ENCODE peak calls at places on chromosomes 5 and 9, in four cellular contexts. B is left lung, N is lower lobe of right lung, Z is upper lobe of right lung. V is an unnamed sample.
A peak's percentile ranks its signal among the peaks of the same experiment; 100 is the strongest.

GRCh38 chr5:87311400-87312279 is 44.0 kb downstream of the RASA1 start:
- DNase-seq in N (no peak), Z (no peak), B (no peak), V (no peak)

GRCh38 chr9:72952914-72953313 is at the start of gene ALDH1A1:
- DNase-seq in Z (no peak), N (no peak), B (no peak), V (no peak)

GRCh38 chr5:77847814-77848290 is 71.7 kb upstream of the TBCA start:
- DNase-seq in Z (no peak), N (no peak), B (no peak), V (no peak)

GRCh38 chr9:90029996-90030395 is 425.2 kb downstream of the GADD45G start:
- DNase-seq in B (no peak), Z (no peak), N (no peak), V (no peak)

GRCh38 chr9:106707291-106707690 is 155.7 kb upstream of the ZNF462 start:
- DNase-seq in Z (no peak), B (no peak), N (no peak), V (no peak)

GRCh38 chr5:9544056-9544455 is 1.8 kb downstream of the SEMA5A start:
- DNase-seq in B (no peak), Z (no peak), N (no peak), V (no peak)

GRCh38 chr5:1522601-1523479 is 920 bp downstream of the LPCAT1 start:
- DNase-seq in Z (peak; percentile 70), B (peak; percentile 89), N (peak; percentile 50), V (peak; percentile 47)

GRCh38 chr9:14441976-14442651 is 128.2 kb upstream of the NFIB start:
- DNase-seq in N (no peak), Z (no peak), B (no peak), V (no peak)

GRCh38 chr5:25544652-25545249 is 900.0 kb upstream of the CDH10 start:
- DNase-seq in B (no peak), Z (no peak), N (no peak), V (no peak)

GRCh38 chr5:160230686-160231527 is 1.6 kb downstream of the FABP6 start:
- DNase-seq in Z (peak; percentile 79), B (no peak), N (peak; percentile 70), V (peak; percentile 77)

GRCh38 chr5:5497132-5497748 is 74.8 kb downstream of the ICE1 start:
- DNase-seq in N (no peak), Z (peak; percentile 74), B (no peak), V (peak; percentile 30)

GRCh38 chr5:154115314-154115713 is 75.2 kb upstream of the GALNT10 start:
- DNase-seq in N (no peak), B (no peak), Z (no peak), V (no peak)

GRCh38 chr5:4191703-4192102 is 596.1 kb downstream of the IRX1 start:
- DNase-seq in Z (no peak), B (no peak), N (no peak), V (no peak)

GRCh38 chr5:32692066-32692746 is 18.9 kb upstream of the NPR3 start:
- DNase-seq in Z (no peak), B (no peak), N (no peak), V (no peak)

GRCh38 chr9:134619456-134619982 is 22.1 kb upstream of the COL5A1 start:
- DNase-seq in Z (peak; percentile 30), B (no peak), N (peak; percentile 29), V (peak; percentile 18)

GRCh38 chr9:79360387-79361347 is 211.1 kb upstream of the TLE4 start:
- DNase-seq in B (no peak), Z (no peak), N (no peak), V (no peak)

GRCh38 chr5:133992429-133993151 is 12.2 kb downstream of the VDAC1 start:
- DNase-seq in B (no peak), N (no peak), Z (no peak), V (no peak)

GRCh38 chr5:133993152-133993548 is 11.6 kb downstream of the VDAC1 start:
- DNase-seq in B (no peak), N (no peak), Z (no peak), V (no peak)

GRCh38 chr5:133993563-133993962 is 11.2 kb downstream of the VDAC1 start:
- DNase-seq in B (no peak), N (no peak), Z (no peak), V (no peak)

GRCh38 chr5:133990396-133990795 is 14.4 kb downstream of the VDAC1 start:
- DNase-seq in Z (no peak), N (no peak), B (no peak), V (no peak)

DNA sequence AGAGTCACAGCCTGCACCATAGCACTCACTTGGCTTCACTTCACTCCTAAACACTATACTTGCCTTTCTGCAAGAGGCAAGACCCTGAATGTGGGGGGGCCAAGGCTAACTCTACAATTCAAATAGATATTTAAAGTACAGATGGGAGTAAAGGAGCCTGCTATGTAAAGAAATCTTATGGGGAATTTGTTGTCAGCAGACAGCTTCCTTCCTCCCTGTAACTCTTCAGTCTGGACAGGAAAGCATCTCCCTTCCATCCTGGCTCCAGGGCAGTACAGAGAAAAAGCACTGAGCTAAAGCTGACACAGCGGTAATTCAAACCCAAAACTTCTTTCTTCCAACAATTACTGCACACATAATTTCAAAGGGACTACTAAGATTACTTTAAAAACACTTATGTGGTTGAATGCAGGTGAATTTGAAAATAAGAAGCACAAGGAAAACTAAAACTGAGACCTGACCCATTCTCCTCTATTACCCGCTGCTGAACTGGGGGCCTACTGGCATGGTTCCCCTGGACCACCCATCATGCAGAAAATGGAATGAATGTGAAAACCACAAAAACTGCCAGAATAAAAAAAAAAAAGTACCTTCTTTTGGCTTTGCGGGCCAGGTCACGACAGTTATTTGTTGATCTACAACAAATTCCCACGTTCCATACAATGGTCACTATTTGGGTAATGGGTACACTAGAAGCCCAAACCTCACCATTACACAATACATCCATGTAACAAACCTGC is 13.4 kb downstream of the VDAC1 start:
- DNase-seq in Z (no peak), B (no peak), N (no peak), V (no peak)
- H3K36me3 ChIP-seq in Z (peaks cover 58% of the 10 kb centered on the region), B (no peaks in the 10 kb centered on the region), N (peaks cover 50% of the 10 kb centered on the region), V (no peaks in the 10 kb centered on the region)

DNA sequence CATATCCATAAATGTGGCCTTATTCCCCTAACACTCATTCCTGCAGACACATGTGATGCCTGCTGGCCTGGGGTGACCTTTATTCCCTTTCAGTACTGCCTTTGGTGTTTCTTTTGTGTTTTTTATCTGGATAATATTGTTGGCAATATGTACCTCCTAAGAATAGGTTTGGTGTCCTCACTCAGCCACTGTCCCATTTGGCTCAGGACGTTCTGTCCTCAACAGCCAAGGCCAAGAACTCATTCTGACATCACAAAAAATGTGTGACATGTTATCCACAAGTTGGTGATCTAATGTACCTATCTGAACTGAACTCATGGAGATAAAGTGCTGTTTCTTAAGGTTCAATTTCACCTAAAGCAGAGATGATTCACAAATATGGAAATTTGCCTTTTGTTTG is 142.9 kb upstream of the GRAMD2B start:
- DNase-seq in Z (no peak), N (no peak), B (no peak), V (no peak)
- H3K27ac ChIP-seq in Z (no peak overlapping the region), N (no peak overlapping the region), B (no peak overlapping the region), V (no peak overlapping the region)

DNA sequence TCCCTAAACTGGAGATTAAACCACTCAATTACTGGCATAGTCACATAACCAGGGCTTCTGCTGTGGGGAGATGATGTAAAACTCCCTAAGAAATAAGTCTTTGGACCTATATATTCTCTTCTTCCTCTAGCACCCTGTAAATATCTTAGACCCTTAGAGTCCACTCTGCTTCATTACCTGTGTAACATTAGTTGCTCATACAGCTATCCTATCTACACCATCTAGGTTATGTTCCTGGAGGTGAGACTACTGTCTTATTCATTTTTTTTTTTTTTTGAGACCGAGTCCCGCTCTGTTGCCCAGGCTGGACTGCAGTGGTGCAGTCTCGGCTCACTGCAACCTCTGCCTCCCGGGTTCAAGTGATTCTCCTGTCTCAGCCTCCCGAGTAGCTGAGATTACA is 9.6 kb upstream of the TICAM2 start:
- DNase-seq in N (no peak), Z (no peak), B (no peak), V (no peak)
- H3K36me3 ChIP-seq in N (peaks cover 44% of the 10 kb centered on the region), Z (peaks cover 26% of the 10 kb centered on the region), B (no peaks in the 10 kb centered on the region), V (no peaks in the 10 kb centered on the region)

GRCh38 chr9:95826183-95826838 is 49.2 kb upstream of the ERCC6L2 start:
- DNase-seq in Z (no peak), B (no peak), N (no peak), V (no peak)

GRCh38 chr9:95834281-95834907 is 41.1 kb upstream of the ERCC6L2 start:
- DNase-seq in Z (no peak), B (no peak), N (no peak), V (no peak)

GRCh38 chr9:95833549-95834178 is 41.8 kb upstream of the ERCC6L2 start:
- DNase-seq in N (no peak), B (no peak), Z (no peak), V (no peak)

GRCh38 chr9:95831810-95832209 is 43.7 kb upstream of the ERCC6L2 start:
- DNase-seq in N (no peak), Z (no peak), B (no peak), V (no peak)

GRCh38 chr9:95830768-95831167 is 44.7 kb upstream of the ERCC6L2 start:
- DNase-seq in Z (no peak), B (no peak), N (no peak), V (no peak)
- H3K27ac ChIP-seq in Z (no peak overlapping the region), B (no peak overlapping the region), N (no peak overlapping the region), V (no peak overlapping the region)

DNA sequence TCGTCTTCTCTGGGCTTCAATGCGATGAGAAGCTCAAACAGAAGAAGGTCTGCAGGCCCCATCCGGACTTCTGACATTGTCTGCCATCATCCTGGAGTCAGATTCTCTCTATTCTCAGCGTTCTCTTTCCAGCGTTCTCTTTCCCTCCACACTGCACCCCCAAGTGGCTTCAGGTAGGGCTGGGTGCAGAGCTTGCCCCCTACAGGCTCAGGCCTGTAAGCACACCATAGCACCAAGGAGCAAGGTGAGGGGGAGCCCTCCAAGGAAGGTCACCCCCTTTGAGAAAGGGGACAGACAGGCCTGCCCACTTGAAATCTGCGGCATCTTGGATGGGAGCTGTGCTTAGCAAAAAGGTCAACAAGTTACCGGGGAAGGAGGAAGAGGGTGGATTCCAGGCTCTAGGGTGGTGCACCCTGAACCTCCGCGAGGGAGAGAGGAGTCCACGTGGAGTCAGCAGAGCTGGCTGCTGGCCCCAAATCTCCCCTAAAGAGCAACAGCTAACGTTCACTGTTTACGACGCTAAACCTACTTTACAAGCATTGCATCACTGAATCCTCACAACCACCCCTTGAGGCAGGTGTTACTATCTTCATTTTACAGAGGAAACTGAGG is 27.5 kb downstream of the GPX3 start:
- DNase-seq in Z (no peak), B (no peak), N (no peak), V (no peak)
- H3K36me3 ChIP-seq in Z (peaks cover 93% of the 10 kb centered on the region), B (no peaks in the 10 kb centered on the region), N (peaks cover 96% of the 10 kb centered on the region), V (peaks cover 98% of the 10 kb centered on the region)

DNA sequence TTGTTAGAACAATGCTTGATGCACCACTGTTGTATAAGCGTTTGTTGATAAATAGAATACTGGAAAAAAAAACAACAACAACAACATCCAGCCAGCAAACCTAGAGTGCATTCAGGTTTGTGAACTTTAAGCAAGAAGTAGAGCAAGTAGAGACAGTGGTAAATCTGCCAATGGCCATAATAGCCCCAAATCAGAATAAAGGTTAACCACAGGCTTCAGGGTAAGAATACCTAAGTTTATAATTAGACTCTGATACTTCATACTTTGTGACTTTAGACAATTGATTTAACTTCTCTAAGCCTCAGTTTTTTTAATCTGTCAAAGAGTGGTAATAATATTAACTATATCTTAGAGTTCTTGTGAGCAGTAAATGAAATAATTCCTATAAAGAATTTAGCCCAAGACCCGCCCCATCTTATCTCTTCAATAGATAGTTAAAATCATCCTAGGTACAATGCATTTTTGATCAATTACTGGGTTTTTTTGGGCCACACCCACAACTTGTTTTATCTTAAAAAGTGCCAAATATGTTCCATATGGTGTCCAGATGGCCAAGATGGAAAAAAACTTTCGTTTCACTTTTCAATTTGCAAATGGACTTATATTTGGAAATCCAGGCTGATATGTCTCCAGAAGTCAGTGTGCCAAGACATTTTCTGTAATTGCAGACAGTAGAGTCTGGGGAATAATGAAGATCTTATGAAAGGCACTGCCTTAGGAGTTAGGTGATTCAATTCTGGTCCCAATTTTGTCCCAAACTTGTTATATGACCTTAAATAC is 24.5 kb upstream of the DPYSL3 start:
- DNase-seq in B (no peak), Z (no peak), N (no peak), V (no peak)
- H3K27ac ChIP-seq in B (no peak overlapping the region), Z (no peak overlapping the region), N (no peak overlapping the region), V (no peak overlapping the region)

GRCh38 chr9:128885798-128886197 is 3.9 kb downstream of the LRRC8A start:
- DNase-seq in Z (no peak), N (no peak), B (no peak), V (no peak)
- H3K36me3 ChIP-seq in Z (peaks cover 28% of the 10 kb centered on the region), N (peaks cover 39% of the 10 kb centered on the region), B (no peaks in the 10 kb centered on the region), V (peaks cover 29% of the 10 kb centered on the region)